ENCODE peak calls at places on chromosomes 13 and 19, in six cellular contexts. S, O, G, X, R and V are unnamed samples.

GRCh38 chr19:7534531-7534980 is 961 bp upstream of the PNPLA6 start:
- DNase-seq in R (no peak), G (peak), O (peak), X (peak), S (peak), V (peak)

GRCh38 chr13:106650690-106651205 is 82.8 kb upstream of the ARGLU1 start:
- DNase-seq in X (no peak), G (no peak), S (no peak), O (no peak), R (no peak), V (no peak)

GRCh38 chr13:20301391-20302071 is 69.4 kb upstream of the GJB6 start:
- DNase-seq in G (no peak), X (no peak), O (no peak), R (no peak), S (peak), V (peak)

GRCh38 chr19:6564393-6564792 is 26.6 kb downstream of the CD70 start:
- DNase-seq in X (no peak), S (peak), G (no peak), R (no peak), O (no peak), V (peak)

GRCh38 chr19:13055213-13056051 is 47.2 kb downstream of the LYL1 start:
- DNase-seq in S (peak), O (peak), G (peak), R (peak), X (no peak), V (peak)

GRCh38 chr13:101013245-101013644 is 338.6 kb upstream of the TMTC4 start:
- DNase-seq in S (no peak), X (no peak), G (no peak), R (no peak), O (no peak), V (no peak)

GRCh38 chr19:50777830-50778303 is 7.6 kb downstream of the GPR32 start:
- DNase-seq in S (peak), X (peak), G (no peak), O (no peak), R (no peak), V (no peak)

GRCh38 chr13:35716186-35716585 is 239.7 kb upstream of the MAB21L1 start:
- DNase-seq in R (no peak), S (peak), O (no peak), G (no peak), X (no peak), V (peak)

GRCh38 chr13:99610702-99611289 is 109.5 kb downstream of the TM9SF2 start:
- DNase-seq in G (no peak), R (no peak), S (no peak), O (no peak), X (no peak), V (no peak)

GRCh38 chr19:20256606-20257005 is 89.6 kb downstream of the ZNF486 start:
- DNase-seq in R (no peak), S (no peak), G (no peak), O (no peak), X (no peak), V (no peak)

GRCh38 chr19:34676697-34677385 is at the start of gene SCGB2B2:
- DNase-seq in O (peak), R (peak), S (no peak), X (peak), G (no peak), V (no peak)
- TF ChIP-seq CTCF in O (no peak), R (no peak), S (no peak), X (peak), G (no peak), V (peak)

GRCh38 chr13:84086847-84087162 is 204.5 kb upstream of the SLITRK1 start:
- DNase-seq in G (no peak), S (no peak), O (no peak), R (no peak), X (no peak), V (peak)
- H3K4me3 ChIP-seq in G (no peak), S (no peak), O (no peak), R (peak), X (peak), V (peak)

GRCh38 chr13:29730253-29730652 is 120.2 kb downstream of the UBL3 start:
- DNase-seq in G (no peak), X (no peak), S (no peak), R (no peak), O (no peak), V (no peak)
- TF ChIP-seq CTCF in G (no peak), X (no peak), S (peak), R (no peak), O (peak), V (peak)

DNA sequence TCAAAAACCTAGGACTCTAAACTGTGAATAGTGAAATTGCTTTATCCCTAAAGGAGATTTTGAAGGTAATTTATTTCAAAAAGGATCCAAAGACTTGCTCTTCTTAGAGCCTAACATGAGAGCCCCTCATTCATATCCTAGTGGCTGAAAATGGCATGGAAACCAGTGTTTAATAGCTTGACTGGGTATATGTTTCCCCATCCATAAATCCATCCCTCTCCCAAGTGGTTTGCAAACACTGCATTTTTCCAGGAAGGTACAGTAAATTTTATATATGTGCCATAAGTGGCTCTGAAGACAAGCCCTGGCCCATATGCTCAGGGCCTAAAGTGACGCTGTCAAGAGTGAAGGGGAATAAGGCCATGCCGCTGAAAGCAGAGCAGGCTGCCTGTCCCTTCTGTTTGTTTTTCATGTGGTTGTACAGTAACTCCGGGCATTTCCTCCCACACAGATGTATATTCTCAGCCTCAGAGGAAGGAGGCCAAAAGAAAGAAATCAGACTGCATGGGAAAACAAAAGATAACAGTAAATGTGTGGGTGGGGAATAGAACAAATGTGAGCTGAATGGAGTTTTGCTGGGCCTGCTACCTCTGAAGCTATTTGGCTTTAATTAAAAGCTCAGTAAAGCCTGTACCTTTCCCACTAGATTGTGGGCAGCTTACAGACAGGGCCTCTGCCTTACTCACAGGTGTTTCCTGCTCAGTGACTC is 181.9 kb downstream of the PCDH9 start:
- DNase-seq in R (no peak), O (no peak), S (peak), X (no peak), G (peak), V (peak)
- H3K4me3 ChIP-seq in R (no peak), O (no peak), S (no peak), X (no peak), G (no peak), V (no peak)

DNA sequence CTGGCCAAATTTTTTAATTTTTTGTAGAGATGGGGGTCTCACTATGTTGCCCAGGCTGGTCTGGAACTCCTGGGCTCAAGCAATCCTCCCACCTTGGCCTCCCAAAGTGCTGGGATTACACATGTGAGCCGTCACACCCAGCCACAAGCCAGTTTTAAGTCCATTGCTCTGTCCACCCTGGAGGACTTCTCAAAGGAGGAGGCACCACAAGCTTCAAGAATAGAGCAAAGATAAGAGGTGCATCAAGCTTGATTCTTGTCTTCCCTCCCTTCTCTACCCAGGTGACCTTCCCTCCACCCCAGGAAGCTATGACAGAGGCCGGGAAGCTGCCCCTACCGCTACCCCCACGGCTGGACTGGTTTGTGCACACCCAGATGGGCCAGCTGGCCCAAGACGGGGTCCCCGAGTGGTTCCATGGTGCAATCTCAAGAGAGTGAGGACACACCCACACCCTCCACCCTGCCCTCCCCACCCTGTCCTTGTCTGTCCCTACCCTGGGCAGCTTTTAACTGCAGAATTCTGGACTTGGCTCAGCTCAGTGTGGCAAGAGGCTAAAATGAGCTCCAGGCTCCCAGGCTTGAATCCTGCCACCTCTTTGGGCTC is 5.1 kb downstream of the HSH2D start:
- DNase-seq in G (no peak), R (no peak), S (no peak), X (no peak), O (no peak), V (no peak)
- TF ChIP-seq CTCF in G (no peak), R (no peak), S (no peak), X (no peak), O (no peak), V (no peak)

GRCh38 chr19:49165865-49166301 is 8.3 kb downstream of the TRPM4 start:
- DNase-seq in S (no peak), X (no peak), R (no peak), G (no peak), O (no peak), V (no peak)
- H3K4me3 ChIP-seq in S (no peak), X (no peak), R (no peak), G (no peak), O (no peak), V (no peak)

GRCh38 chr19:40717325-40717879 is 490 bp downstream of the ITPKC start:
- DNase-seq in G (peak), X (no peak), S (peak), O (no peak), R (peak), V (no peak)

GRCh38 chr19:40716031-40716654 is 543 bp downstream of the COQ8B start:
- DNase-seq in G (no peak), O (peak), X (no peak), R (no peak), S (peak), V (no peak)

GRCh38 chr19:40716655-40717324 is at the start of the genes COQ8B and ITPKC:
- DNase-seq in R (peak), X (peak), S (peak), G (peak), O (peak), V (peak)

GRCh38 chr19:40713939-40714338 is 2.7 kb downstream of the COQ8B start:
- DNase-seq in R (no peak), X (no peak), G (no peak), S (no peak), O (no peak), V (no peak)

DNA sequence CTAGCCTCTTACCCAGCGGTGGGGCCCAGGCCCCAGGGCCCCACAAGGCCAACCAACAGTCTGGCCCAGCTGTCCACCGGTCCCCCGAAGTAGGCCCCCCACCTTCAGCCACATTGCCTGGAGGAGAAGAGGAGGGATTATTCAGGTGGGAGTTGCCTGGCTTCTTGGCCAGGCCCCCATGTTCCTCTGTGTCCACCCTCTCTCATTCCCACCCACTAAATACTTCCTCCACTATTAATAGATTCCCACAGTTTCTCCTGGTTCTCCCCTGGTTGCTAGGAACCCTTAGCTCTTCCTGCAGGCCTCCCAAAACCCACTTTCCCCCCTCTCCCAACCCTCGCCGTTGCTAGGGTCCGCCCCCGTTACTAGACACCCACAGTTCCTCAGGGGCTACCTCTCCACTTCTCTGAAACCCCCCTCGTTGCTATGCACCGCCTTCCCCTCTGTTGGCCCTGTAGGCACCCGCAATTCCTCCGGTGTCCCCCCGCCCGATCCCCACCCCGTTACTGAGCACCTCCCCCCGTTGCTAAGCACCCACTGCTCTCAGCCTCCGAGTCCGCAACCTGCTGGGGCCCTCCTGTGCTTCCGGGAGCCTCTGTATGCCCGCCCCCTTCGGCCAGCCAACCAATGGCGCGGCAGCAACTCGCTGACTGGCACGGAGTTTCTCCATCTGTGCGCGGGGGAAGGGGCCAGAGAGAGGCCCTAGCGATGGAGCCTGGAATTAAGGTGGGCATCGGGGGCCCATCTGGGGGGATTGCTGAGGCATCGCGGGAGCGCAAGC is 2.0 kb downstream of the COQ8B start:
- DNase-seq in G (peak), S (peak), O (peak), R (peak), X (peak), V (peak)
- TF ChIP-seq CTCF in G (no peak), S (no peak), O (no peak), R (no peak), X (no peak), V (peak)